ENCODE peak calls at places on chromosomes 6 and 20, in six cellular contexts. D is heart right ventricle; U is NCI-H1436; E is NCI-H748 treated with DMSO at 0.1 percent for 48 hours; R is naive thymus-derived CD8-positive, alpha-beta T cell; K is progenitor cell of endocrine pancreas. X is an unnamed sample.

GRCh38 chr6:149147939-149148718 is 169.4 kb upstream of the TAB2 start:
- DNase-seq in K (no peak), U (no peak), R (no peak), D (no peak), E (no peak), X (no peak)

GRCh38 chr6:121780325-121781313 is 345.2 kb downstream of the GJA1 start:
- DNase-seq in D (peak; percentile 74), U (no peak), R (no peak), K (no peak), E (no peak), X (peak; percentile 47)

GRCh38 chr6:50380409-50381105 is 330.8 kb upstream of the DEFB112 start:
- DNase-seq in K (no peak), R (no peak), D (no peak), E (no peak), U (no peak), X (no peak)

GRCh38 chr6:15248451-15249370 is 2.8 kb downstream of the JARID2 start:
- DNase-seq in K (peak; percentile 89), D (peak; percentile 97), U (peak; percentile 97), E (peak; percentile 86), R (peak; percentile 94), X (peak; percentile 94)

GRCh38 chr6:169933251-169933821 is 181.9 kb downstream of the ERMARD start:
- DNase-seq in R (no peak), E (peak; percentile 91), D (no peak), U (peak; percentile 38), K (no peak), X (no peak)

GRCh38 chr20:62921119-62921687 is 5.1 kb downstream of the DIDO1 start:
- DNase-seq in U (peak; percentile 52), D (peak; percentile 49), K (no peak), R (peak; percentile 50), E (peak; percentile 7), X (peak; percentile 75)

GRCh38 chr6:44456070-44456965 is 68.8 kb downstream of the CDC5L start:
- DNase-seq in D (no peak), K (no peak), U (peak; percentile 12), E (peak; percentile 39), R (peak; percentile 26), X (peak; percentile 52)

GRCh38 chr6:40587240-40588069 is at the start of gene LRFN2:
- DNase-seq in K (peak; percentile 84), R (peak; percentile 53), U (peak; percentile 68), D (peak; percentile 34), E (peak; percentile 83), X (peak; percentile 94)

GRCh38 chr20:467755-468154 is 5.4 kb upstream of the TBC1D20 start:
- DNase-seq in D (no peak), E (no peak), K (no peak), U (no peak), R (no peak), X (no peak)

GRCh38 chr6:89139509-89140346 is 6.1 kb upstream of the PM20D2 start:
- DNase-seq in E (no peak), R (no peak), U (no peak), K (no peak), D (no peak), X (no peak)

GRCh38 chr20:43681468-43681942 is 14.6 kb downstream of the MYBL2 start:
- DNase-seq in K (no peak), E (no peak), R (no peak), U (peak; percentile 19), D (no peak), X (peak; percentile 34)

GRCh38 chr6:158894192-158894591 is 75.0 kb upstream of the EZR start:
- DNase-seq in E (no peak), R (no peak), K (no peak), D (no peak), U (no peak), X (no peak)

GRCh38 chr6:15755555-15755954 is 92.7 kb upstream of the DTNBP1 start:
- DNase-seq in U (no peak), K (no peak), R (no peak), E (no peak), D (no peak), X (no peak)

GRCh38 chr6:49713346-49713745 is at the start of gene CRISP2:
- DNase-seq in E (no peak), U (no peak), D (no peak), R (no peak), K (no peak), X (no peak)

GRCh38 chr6:6543181-6543879 is 45.2 kb upstream of the LY86 start:
- DNase-seq in D (no peak), E (no peak), K (no peak), U (no peak), R (no peak), X (no peak)

GRCh38 chr20:50221501-50222323 is 31.1 kb downstream of the CEBPB start:
- DNase-seq in E (no peak), K (no peak), U (no peak), D (peak; percentile 16), R (no peak), X (no peak)

GRCh38 chr6:155314773-155315515 is 660 bp upstream of the TFB1M start:
- DNase-seq in E (peak; percentile 93), U (peak; percentile 68), K (no peak), R (no peak), D (peak; percentile 34), X (no peak)

GRCh38 chr6:108656834-108657233 is 96.1 kb downstream of the FOXO3 start:
- DNase-seq in U (no peak), D (no peak), K (no peak), R (no peak), E (no peak), X (no peak)

GRCh38 chr20:59805266-59805665 is 128.2 kb downstream of the SYCP2 start:
- DNase-seq in K (no peak), E (no peak), U (no peak), D (no peak), R (no peak), X (no peak)

GRCh38 chr6:35209081-35209480 is 4.7 kb upstream of the SCUBE3 start:
- DNase-seq in K (no peak), D (no peak), R (no peak), E (no peak), U (no peak), X (no peak)

GRCh38 chr6:31476515-31477139 is 21.3 kb upstream of the MICB start:
- DNase-seq in D (no peak), K (no peak), R (no peak), U (no peak), E (no peak), X (no peak)

GRCh38 chr20:45630366-45630765 is 718 bp downstream of the WFDC9 start:
- DNase-seq in R (no peak), K (no peak), U (no peak), E (no peak), D (no peak), X (no peak)

GRCh38 chr6:25051083-25051482 is 115.3 kb upstream of the RIPOR2 start:
- DNase-seq in D (no peak), R (no peak), U (no peak), E (no peak), K (no peak), X (no peak)

GRCh38 chr6:21031182-21031581 is 496.9 kb downstream of the CDKAL1 start:
- DNase-seq in K (no peak), E (no peak), R (no peak), D (no peak), U (no peak), X (no peak)

GRCh38 chr6:49462071-49462470 is 982 bp downstream of the MMUT start:
- DNase-seq in D (no peak), E (no peak), K (no peak), R (no peak), U (no peak), X (no peak)

GRCh38 chr6:106913676-106914280 is 60.8 kb downstream of the CD24 start:
- DNase-seq in U (no peak), K (no peak), D (no peak), E (no peak), R (no peak), X (no peak)

GRCh38 chr20:43994486-43995100 is 79.9 kb downstream of the TOX2 start:
- DNase-seq in E (no peak), K (no peak), U (no peak), R (no peak), D (no peak), X (no peak)

GRCh38 chr6:3961581-3962225 is 112.5 kb downstream of the FAM50B start:
- DNase-seq in U (no peak), R (no peak), K (no peak), E (no peak), D (no peak), X (no peak)

X was measured in glutamatergic neuron.